ENCODE peak calls at places on chromosomes 16 and 17, in six cellular contexts. One of them, this sample, is unnamed.

GRCh38 chr16:57395026-57395425 is 9.5 kb upstream of the CCL17 start:
- DNase-seq in right cardiac atrium: no peak
- DNase-seq in activated CD8-positive, alpha-beta T cell treated with anti-CD3 and anti-CD28 coated beads for 36 hours: no peak
- DNase-seq in NCI-H1048: no peak
- DNase-seq in NCI-H460: no peak
- DNase-seq in mammary epithelial cell: no peak
- DNase-seq in this sample: no peak

GRCh38 chr17:79800325-79801155 is 3.7 kb upstream of the CBX8 start:
- DNase-seq in right cardiac atrium: no peak
- DNase-seq in activated CD8-positive, alpha-beta T cell treated with anti-CD3 and anti-CD28 coated beads for 36 hours: peak
- DNase-seq in NCI-H1048: no peak
- DNase-seq in NCI-H460: no peak
- DNase-seq in mammary epithelial cell: peak
- DNase-seq in this sample: no peak

GRCh38 chr16:27806388-27806787 is 256.4 kb downstream of the KATNIP start:
- DNase-seq in right cardiac atrium: no peak
- DNase-seq in activated CD8-positive, alpha-beta T cell treated with anti-CD3 and anti-CD28 coated beads for 36 hours: no peak
- DNase-seq in NCI-H1048: no peak
- DNase-seq in NCI-H460: no peak
- DNase-seq in mammary epithelial cell: no peak
- DNase-seq in this sample: no peak

GRCh38 chr17:65573283-65573603 is 11.8 kb upstream of the AXIN2 start:
- DNase-seq in right cardiac atrium: no peak
- DNase-seq in activated CD8-positive, alpha-beta T cell treated with anti-CD3 and anti-CD28 coated beads for 36 hours: no peak
- DNase-seq in NCI-H1048: no peak
- DNase-seq in NCI-H460: no peak
- DNase-seq in mammary epithelial cell: no peak
- DNase-seq in this sample: no peak

GRCh38 chr17:62105861-62106260 is 40.8 kb upstream of the MED13 start:
- DNase-seq in right cardiac atrium: no peak
- DNase-seq in activated CD8-positive, alpha-beta T cell treated with anti-CD3 and anti-CD28 coated beads for 36 hours: no peak
- DNase-seq in NCI-H1048: no peak
- DNase-seq in NCI-H460: no peak
- DNase-seq in mammary epithelial cell: no peak
- DNase-seq in this sample: no peak

GRCh38 chr17:39152134-39152884 is 872 bp upstream of the PLXDC1 start:
- DNase-seq in right cardiac atrium: peak
- DNase-seq in activated CD8-positive, alpha-beta T cell treated with anti-CD3 and anti-CD28 coated beads for 36 hours: peak
- DNase-seq in NCI-H1048: no peak
- DNase-seq in NCI-H460: no peak
- DNase-seq in mammary epithelial cell: no peak
- DNase-seq in this sample: no peak

GRCh38 chr17:82317394-82318168 is at the start of gene CD7:
- DNase-seq in right cardiac atrium: no peak
- DNase-seq in activated CD8-positive, alpha-beta T cell treated with anti-CD3 and anti-CD28 coated beads for 36 hours: peak
- DNase-seq in NCI-H1048: no peak
- DNase-seq in NCI-H460: no peak
- DNase-seq in mammary epithelial cell: no peak
- DNase-seq in this sample: peak

GRCh38 chr17:77455111-77455877 is 314.5 kb downstream of the SEC14L1 start:
- DNase-seq in right cardiac atrium: no peak
- DNase-seq in activated CD8-positive, alpha-beta T cell treated with anti-CD3 and anti-CD28 coated beads for 36 hours: peak
- DNase-seq in NCI-H1048: no peak
- DNase-seq in NCI-H460: no peak
- DNase-seq in mammary epithelial cell: peak
- DNase-seq in this sample: peak

GRCh38 chr17:245611-246010 is 64.2 kb upstream of the DOC2B start:
- DNase-seq in right cardiac atrium: peak
- DNase-seq in activated CD8-positive, alpha-beta T cell treated with anti-CD3 and anti-CD28 coated beads for 36 hours: no peak
- DNase-seq in NCI-H1048: no peak
- DNase-seq in NCI-H460: no peak
- DNase-seq in mammary epithelial cell: no peak
- DNase-seq in this sample: no peak

GRCh38 chr17:27417596-27418365 is 38.5 kb upstream of the KSR1 start:
- DNase-seq in right cardiac atrium: no peak
- DNase-seq in activated CD8-positive, alpha-beta T cell treated with anti-CD3 and anti-CD28 coated beads for 36 hours: no peak
- DNase-seq in NCI-H1048: no peak
- DNase-seq in NCI-H460: no peak
- DNase-seq in mammary epithelial cell: no peak
- DNase-seq in this sample: no peak

GRCh38 chr17:60087882-60088669 is 9.4 kb upstream of the HEATR6 start:
- DNase-seq in right cardiac atrium: no peak
- DNase-seq in activated CD8-positive, alpha-beta T cell treated with anti-CD3 and anti-CD28 coated beads for 36 hours: no peak
- DNase-seq in NCI-H1048: no peak
- DNase-seq in NCI-H460: no peak
- DNase-seq in mammary epithelial cell: no peak
- DNase-seq in this sample: peak